ENCODE peak calls at places on chromosomes 3 and 15, in nine cellular contexts. U is ovary; M is fibroblast of mammary gland; T is Right ventricle myocardium superior; P is activated T-cell treated with anti-CD3 and anti-CD28 coated beads, Interleukin-2, amount 50 U/mL, for 1 hour; Z is choroid plexus epithelial cell; S is mucosa of descending colon; D is T follicular helper cell; K is upper lobe of right lung. W is an unnamed sample.

GRCh38 chr3:72996121-72996472 is 514 bp upstream of the PPP4R2 start:
- DNase-seq in U (peak), K (peak), P (peak), D (no peak), T (peak), S (peak), Z (no peak), M (no peak), W (no peak)

GRCh38 chr15:52466134-52466701 is 62.5 kb downstream of the MYO5A start:
- DNase-seq in U (no peak), S (peak), K (peak), D (no peak), Z (no peak), M (no peak), T (peak), P (no peak), W (no peak)

GRCh38 chr3:9316881-9317341 is 45.9 kb upstream of the THUMPD3 start:
- DNase-seq in Z (peak), P (no peak), D (no peak), T (peak), U (peak), S (peak), M (peak), K (no peak), W (peak)

GRCh38 chr3:183085634-183086390 is 13.5 kb downstream of the MCCC1 start:
- DNase-seq in M (peak), K (peak), T (no peak), Z (peak), S (no peak), D (no peak), P (no peak), U (no peak), W (no peak)

GRCh38 chr3:184379375-184380209 is at the start of gene CHRD:
- DNase-seq in P (no peak), K (no peak), M (no peak), T (peak), Z (no peak), U (peak), S (no peak), D (no peak), W (no peak)

GRCh38 chr3:100496711-100497261 is 4.4 kb downstream of the TMEM45A start:
- DNase-seq in P (no peak), U (no peak), M (peak), Z (peak), T (no peak), D (no peak), S (no peak), K (no peak), W (no peak)

GRCh38 chr3:51876186-51876585 is 785 bp upstream of the IQCF5 start:
- DNase-seq in M (no peak), S (no peak), P (no peak), Z (no peak), T (no peak), K (no peak), U (no peak), D (no peak), W (no peak)

GRCh38 chr3:30752961-30753360 is 141.5 kb downstream of the GADL1 start:
- DNase-seq in M (peak), U (no peak), K (no peak), P (no peak), S (peak), Z (peak), T (no peak), D (no peak), W (peak)

GRCh38 chr3:174859109-174859735 is at the start of gene NAALADL2:
- DNase-seq in M (no peak), U (no peak), Z (no peak), P (no peak), D (no peak), K (no peak), T (no peak), S (no peak), W (no peak)

GRCh38 chr15:50150349-50150748 is 31.3 kb upstream of the ATP8B4 start:
- DNase-seq in S (no peak), U (no peak), D (no peak), T (no peak), Z (no peak), M (no peak), P (no peak), K (no peak), W (no peak)

GRCh38 chr15:68526269-68526668 is 52.5 kb upstream of the CORO2B start:
- DNase-seq in P (no peak), T (no peak), K (no peak), D (no peak), U (no peak), Z (peak), S (no peak), M (peak), W (peak)

GRCh38 chr15:94324117-94324826 is 92.9 kb downstream of the MCTP2 start:
- DNase-seq in M (peak), S (peak), U (peak), D (peak), P (peak), K (no peak), Z (peak), T (no peak), W (peak)

GRCh38 chr3:61761694-61762430 is 200.5 kb downstream of the PTPRG start:
- DNase-seq in S (no peak), P (no peak), D (no peak), K (no peak), M (no peak), U (no peak), Z (no peak), T (no peak), W (peak)

GRCh38 chr3:128348805-128349531 is 117.7 kb downstream of the DNAJB8 start:
- DNase-seq in M (peak), K (no peak), D (no peak), Z (no peak), S (no peak), T (no peak), U (no peak), P (no peak), W (no peak)

GRCh38 chr15:67050062-67050461 is 15.3 kb upstream of the SMAD3 start:
- DNase-seq in T (no peak), S (no peak), K (no peak), Z (peak), D (no peak), M (peak), P (no peak), U (no peak), W (peak)

GRCh38 chr3:101703169-101703568 is 16.7 kb upstream of the RPL24 start:
- DNase-seq in D (no peak), S (no peak), T (no peak), U (no peak), Z (no peak), M (no peak), K (no peak), P (no peak), W (no peak)

GRCh38 chr3:159025733-159026132 is 223.9 kb downstream of the MFSD1 start:
- DNase-seq in D (no peak), Z (no peak), P (no peak), M (peak), K (no peak), T (no peak), S (no peak), U (no peak), W (no peak)

W was measured in stromal cell of bone marrow.